ENCODE peak calls at places on chromosome 20, in five cellular contexts. Q, S, F, C and D are unnamed samples.

GRCh38 chr20:44566811-44567210 is 15.6 kb upstream of the PKIG start:
- DNase-seq in Q (no peak), S (no peak), F (no peak), C (no peak), D (no peak)

GRCh38 chr20:38930242-38930569 is 4.0 kb downstream of the FAM83D start:
- DNase-seq in Q (no peak), S (no peak), F (no peak), C (no peak), D (no peak)

GRCh38 chr20:21137078-21137477 is 11.2 kb downstream of the KIZ start:
- DNase-seq in Q (no peak), S (no peak), F (no peak), C (no peak), D (no peak)

GRCh38 chr20:32580970-32581838 is 3.9 kb downstream of the NOL4L start:
- DNase-seq in Q (no peak), S (peak; percentile 47), F (no peak), C (peak; percentile 67), D (no peak)

GRCh38 chr20:21234324-21234723 is 68.8 kb upstream of the XRN2 start:
- DNase-seq in Q (no peak), S (no peak), F (no peak), C (no peak), D (no peak)

GRCh38 chr20:3972161-3972560 is 43.2 kb downstream of the RNF24 start:
- DNase-seq in Q (no peak), S (no peak), F (no peak), C (no peak), D (no peak)

GRCh38 chr20:20406306-20406705 is 38.4 kb downstream of the INSM1 start:
- DNase-seq in Q (no peak), S (no peak), F (no peak), C (no peak), D (no peak)

GRCh38 chr20:40497781-40498691 is 191.0 kb downstream of the MAFB start:
- DNase-seq in Q (no peak), S (no peak), F (no peak), C (no peak), D (peak; percentile 7)

GRCh38 chr20:40470313-40471260 is 218.4 kb downstream of the MAFB start:
- DNase-seq in Q (no peak), S (no peak), F (no peak), C (no peak), D (no peak)

GRCh38 chr20:21272279-21272678 is 30.9 kb upstream of the XRN2 start:
- DNase-seq in Q (no peak), S (no peak), F (no peak), C (no peak), D (no peak)

GRCh38 chr20:20395856-20396600 is 28.1 kb downstream of the INSM1 start:
- DNase-seq in Q (no peak), S (no peak), F (no peak), C (no peak), D (no peak)

GRCh38 chr20:444862-445426 is 17.4 kb downstream of the TBC1D20 start:
- DNase-seq in Q (no peak), S (no peak), F (no peak), C (peak; percentile 56), D (no peak)

DNA sequence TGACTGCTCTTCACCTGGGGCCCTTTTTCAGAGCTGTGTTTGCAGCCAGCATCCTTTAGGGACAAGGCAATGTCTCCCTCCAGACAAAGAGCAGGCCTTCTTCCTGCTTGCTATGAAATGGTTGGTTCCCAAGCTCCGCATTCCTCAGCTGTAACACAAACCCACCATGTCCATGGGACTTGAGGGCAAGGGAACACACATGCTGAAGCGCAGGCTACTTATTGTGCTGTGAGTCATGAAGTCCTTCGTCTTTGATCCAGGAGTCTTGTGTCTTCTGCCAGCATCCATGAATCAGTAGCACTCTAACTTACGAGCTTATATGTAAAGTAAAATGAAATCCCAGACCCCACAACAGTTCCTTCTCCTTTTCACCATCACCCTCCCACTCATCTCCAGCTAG is 59.0 kb downstream of the ANKRD60 start:
- DNase-seq in Q (no peak), S (no peak), F (no peak), C (no peak), D (no peak)
- TF ChIP-seq ZNF274 in Q (no peak), S (no peak), F (no peak), C (no peak), D (no peak)

GRCh38 chr20:63024573-63025392 is 18.0 kb upstream of the BHLHE23 start:
- DNase-seq in Q (no peak), S (no peak), F (no peak), C (no peak), D (no peak)
- TF ChIP-seq ZNF274 in Q (no peak), S (no peak), F (no peak), C (no peak), D (no peak)

GRCh38 chr20:22821826-22822225 is 213.3 kb upstream of the SSTR4 start:
- DNase-seq in Q (no peak), S (no peak), F (no peak), C (no peak), D (no peak)

GRCh38 chr20:22819134-22819533 is 216.0 kb upstream of the SSTR4 start:
- DNase-seq in Q (no peak), S (no peak), F (no peak), C (no peak), D (no peak)

GRCh38 chr20:22819784-22820183 is 215.3 kb upstream of the SSTR4 start:
- DNase-seq in Q (no peak), S (no peak), F (no peak), C (peak; percentile 9), D (no peak)

GRCh38 chr20:22824077-22824476 is 211.0 kb upstream of the SSTR4 start:
- DNase-seq in Q (no peak), S (no peak), F (no peak), C (no peak), D (no peak)

DNA sequence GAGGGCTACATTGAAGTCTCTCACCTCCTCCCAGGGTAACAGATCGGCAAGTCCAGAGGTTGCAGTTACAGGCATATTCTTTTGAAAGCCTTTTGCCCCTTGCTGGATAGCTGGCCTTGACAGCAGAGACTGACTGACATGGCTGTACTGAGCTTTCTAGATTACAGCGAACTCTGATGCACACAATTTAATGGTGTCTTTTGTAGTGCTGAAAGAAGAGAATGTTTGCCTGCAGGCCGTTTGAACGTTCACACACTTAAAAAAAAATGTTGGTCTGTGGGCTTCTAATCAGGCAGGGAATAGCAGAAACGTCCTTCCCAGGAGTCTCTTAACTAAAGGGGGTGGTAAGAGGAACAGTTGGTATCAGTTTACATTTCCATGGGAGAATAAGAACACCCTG is 214.0 kb upstream of the SSTR4 start:
- DNase-seq in Q (no peak), S (no peak), F (no peak), C (no peak), D (no peak)
- TF ChIP-seq ZNF274 in Q (no peak), S (no peak), F (no peak), C (no peak), D (no peak)

GRCh38 chr20:50478162-50479036 is 31.8 kb upstream of the PTPN1 start:
- DNase-seq in Q (peak; percentile 47), S (peak; percentile 83), F (peak; percentile 70), C (peak; percentile 69), D (no peak)
- TF ChIP-seq ZNF274 in Q (no peak), S (no peak), F (no peak), C (no peak), D (no peak)

GRCh38 chr20:34030453-34030852 is 36.7 kb downstream of the RALY start:
- DNase-seq in Q (no peak), S (no peak), F (no peak), C (no peak), D (no peak)

GRCh38 chr20:34024733-34025351 is 31.1 kb downstream of the RALY start:
- DNase-seq in Q (no peak), S (peak; percentile 50), F (no peak), C (no peak), D (no peak)

GRCh38 chr20:34023937-34024732 is 30.4 kb downstream of the RALY start:
- DNase-seq in Q (no peak), S (no peak), F (no peak), C (no peak), D (no peak)

GRCh38 chr20:34033903-34034302 is 40.2 kb downstream of the RALY start:
- DNase-seq in Q (no peak), S (no peak), F (no peak), C (no peak), D (no peak)

DNA sequence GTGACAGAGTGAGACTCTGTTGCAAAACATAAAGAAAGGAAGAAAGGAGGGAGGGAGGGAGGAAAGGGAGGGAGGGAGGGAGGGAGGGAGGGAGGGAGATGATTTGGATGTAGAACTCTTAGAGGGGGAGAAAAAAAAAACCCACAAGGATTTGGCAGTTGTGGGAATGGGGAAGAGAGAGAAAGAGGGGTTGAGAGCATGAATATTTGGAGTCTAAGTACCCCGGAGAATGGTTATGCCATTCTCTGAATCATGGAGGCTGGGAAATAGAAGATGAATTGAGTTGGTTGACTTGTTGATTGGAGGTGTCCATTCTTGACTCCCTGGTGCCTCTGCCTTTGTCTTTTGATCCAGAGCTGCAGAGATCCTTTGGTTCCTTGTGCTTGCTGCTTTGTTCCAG is 35.7 kb downstream of the RALY start:
- DNase-seq in Q (no peak), S (no peak), F (no peak), C (no peak), D (no peak)
- TF ChIP-seq ZNF274 in Q (no peak), S (no peak), F (no peak), C (no peak), D (no peak)

GRCh38 chr20:57507477-57507876 is 17.5 kb downstream of the CTCFL start:
- DNase-seq in Q (no peak), S (no peak), F (no peak), C (no peak), D (no peak)
- TF ChIP-seq ZNF274 in Q (no peak), S (no peak), F (no peak), C (no peak), D (no peak)